ENCODE peak calls at places on chromosomes 16 and 17, in six cellular contexts. J is thoracic aorta; X is Caco-2; H is left ventricle myocardium inferior; P is left lung; Q is CD4-positive, alpha-beta T cell. D is an unnamed sample. For H3K9me3, the result is how much of the 10 kb centered on the place peaks cover.

GRCh38 chr17:68868708-68869107 is 86.5 kb downstream of the ABCA8 start:
- DNase-seq in Q (no peak), P (no peak), J (no peak), X (no peak), H (no peak), D (no peak)

GRCh38 chr16:11968577-11968976 is 3.6 kb downstream of the TNFRSF17 start:
- DNase-seq in X (no peak), P (no peak), H (no peak), J (no peak), Q (no peak), D (no peak)

GRCh38 chr17:48113201-48113676 is 5.7 kb downstream of the SNX11 start:
- DNase-seq in H (no peak), J (no peak), X (no peak), P (no peak), Q (peak), D (peak)

GRCh38 chr16:49754495-49755290 is 101.2 kb downstream of the ZNF423 start:
- DNase-seq in J (no peak), H (peak), Q (no peak), P (no peak), X (no peak), D (no peak)

GRCh38 chr17:80883831-80884735 is 107.6 kb upstream of the CHMP6 start:
- DNase-seq in H (no peak), J (no peak), X (no peak), Q (no peak), P (peak), D (no peak)

GRCh38 chr17:66976781-66977201 is 12.3 kb downstream of the CACNG4 start:
- DNase-seq in Q (no peak), P (no peak), J (no peak), H (peak), X (no peak), D (no peak)

GRCh38 chr17:50863221-50863843 is 2.8 kb downstream of the TOB1 start:
- DNase-seq in H (no peak), J (no peak), P (peak), X (peak), Q (peak), D (no peak)

GRCh38 chr17:4054446-4054845 is 88.4 kb downstream of the ZZEF1 start:
- DNase-seq in X (no peak), Q (no peak), J (no peak), P (no peak), H (no peak), D (no peak)

GRCh38 chr17:44204453-44204882 is 4.8 kb upstream of the ATXN7L3 start:
- DNase-seq in J (no peak), X (no peak), P (no peak), H (no peak), Q (no peak), D (no peak)

GRCh38 chr16:86020971-86021370 is 122.0 kb downstream of the IRF8 start:
- DNase-seq in J (no peak), H (no peak), Q (no peak), X (no peak), P (peak), D (no peak)

GRCh38 chr17:1203111-1203966 is 23.6 kb upstream of the ABR start:
- DNase-seq in J (no peak), Q (peak), P (peak), H (peak), X (peak), D (peak)

GRCh38 chr16:854808-855410 is 54.4 kb upstream of the GNG13 start:
- DNase-seq in H (no peak), J (no peak), P (no peak), X (no peak), Q (no peak), D (no peak)

GRCh38 chr16:853981-854807 is 53.7 kb upstream of the GNG13 start:
- DNase-seq in H (no peak), Q (no peak), X (no peak), J (no peak), P (no peak), D (no peak)

GRCh38 chr16:851871-852270 is 51.3 kb upstream of the GNG13 start:
- DNase-seq in X (no peak), Q (no peak), H (no peak), P (no peak), J (no peak), D (no peak)

GRCh38 chr16:852451-853185 is 52.1 kb upstream of the GNG13 start:
- DNase-seq in Q (no peak), P (no peak), X (no peak), H (no peak), J (no peak), D (no peak)

DNA sequence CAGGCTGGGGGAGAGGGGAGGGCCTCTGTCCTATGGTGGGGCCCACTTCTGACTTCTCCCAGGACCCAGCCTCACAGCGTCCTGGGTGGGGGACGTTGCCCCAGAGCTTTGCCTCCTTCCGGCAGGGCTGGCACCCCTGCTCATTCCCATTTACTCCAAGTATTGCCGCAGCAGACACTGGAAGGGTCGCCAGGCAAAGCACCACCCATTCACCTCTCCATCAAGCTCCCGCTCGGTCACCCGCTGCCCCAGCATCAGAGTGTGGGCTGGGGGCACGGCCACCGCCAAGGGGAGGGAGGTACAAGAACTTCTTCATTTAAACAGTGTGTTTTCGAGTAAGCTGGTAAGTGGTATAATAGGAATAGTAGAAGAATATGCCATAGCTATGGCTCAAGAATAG is 52.8 kb upstream of the GNG13 start:
- DNase-seq in Q (no peak), P (no peak), X (no peak), J (no peak), H (no peak), D (no peak)
- H3K9me3 ChIP-seq in Q (under half), P (under half), X (under half), J (under half), H (under half), D (under half)

GRCh38 chr17:9929873-9930272 is 24.8 kb upstream of the RCVRN start:
- DNase-seq in H (no peak), P (no peak), Q (no peak), X (no peak), J (no peak), D (no peak)
- H3K9me3 ChIP-seq in H (under half), P (under half), Q (under half), X (under half), J (under half), D (under half)

DNA sequence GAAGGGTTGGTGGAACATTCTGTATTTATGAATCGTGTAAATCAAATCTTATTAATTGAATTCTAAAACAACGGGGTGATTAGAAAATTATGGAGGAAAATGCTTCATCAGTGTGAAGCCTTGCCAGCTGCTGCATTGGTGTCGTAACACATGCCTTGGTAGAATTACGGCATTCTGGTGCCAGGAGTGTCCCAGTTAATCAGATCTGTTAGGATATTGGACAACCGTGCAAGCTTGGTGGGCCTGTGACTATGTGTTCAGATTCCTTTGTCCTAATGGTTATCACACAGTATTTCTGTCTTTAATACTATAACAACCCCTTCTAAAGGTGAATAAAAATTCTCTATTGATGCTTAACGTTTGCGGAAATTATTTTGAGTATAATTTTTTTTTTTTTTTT is 44.2 kb upstream of the TANC2 start:
- DNase-seq in H (no peak), J (no peak), P (no peak), X (no peak), Q (no peak), D (no peak)
- H3K9me3 ChIP-seq in H (under half), J (under half), P (under half), X (under half), Q (under half), D (under half)

DNA sequence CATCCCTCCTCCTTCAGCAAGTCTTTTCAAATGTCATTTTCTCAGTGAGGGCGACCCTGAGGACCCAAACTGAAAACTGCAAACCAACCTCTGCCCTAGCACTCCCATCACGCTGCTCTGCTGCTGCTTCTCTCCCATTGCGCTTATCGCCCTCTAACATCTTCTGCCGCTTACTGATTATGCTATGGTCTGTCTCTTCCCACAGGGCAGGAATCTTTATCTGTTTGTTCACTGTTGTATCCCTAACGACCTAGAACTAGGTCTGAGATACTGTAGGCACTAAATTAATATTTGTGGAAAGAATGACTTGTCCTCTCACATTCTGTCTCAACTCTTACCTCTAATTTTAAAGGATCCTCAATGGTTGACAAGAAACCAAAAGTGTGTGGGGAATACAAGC is 12.5 kb downstream of the ZSCAN32 start:
- DNase-seq in H (no peak), J (no peak), X (no peak), P (no peak), Q (no peak), D (no peak)
- H3K9me3 ChIP-seq in H (half or more), J (half or more), X (under half), P (half or more), Q (half or more), D (under half)

GRCh38 chr17:65346166-65346565 is 209.0 kb downstream of the RGS9 start:
- DNase-seq in J (no peak), H (no peak), Q (no peak), P (no peak), X (no peak), D (no peak)
- H3K9me3 ChIP-seq in J (under half), H (under half), Q (under half), P (under half), X (under half), D (under half)

DNA sequence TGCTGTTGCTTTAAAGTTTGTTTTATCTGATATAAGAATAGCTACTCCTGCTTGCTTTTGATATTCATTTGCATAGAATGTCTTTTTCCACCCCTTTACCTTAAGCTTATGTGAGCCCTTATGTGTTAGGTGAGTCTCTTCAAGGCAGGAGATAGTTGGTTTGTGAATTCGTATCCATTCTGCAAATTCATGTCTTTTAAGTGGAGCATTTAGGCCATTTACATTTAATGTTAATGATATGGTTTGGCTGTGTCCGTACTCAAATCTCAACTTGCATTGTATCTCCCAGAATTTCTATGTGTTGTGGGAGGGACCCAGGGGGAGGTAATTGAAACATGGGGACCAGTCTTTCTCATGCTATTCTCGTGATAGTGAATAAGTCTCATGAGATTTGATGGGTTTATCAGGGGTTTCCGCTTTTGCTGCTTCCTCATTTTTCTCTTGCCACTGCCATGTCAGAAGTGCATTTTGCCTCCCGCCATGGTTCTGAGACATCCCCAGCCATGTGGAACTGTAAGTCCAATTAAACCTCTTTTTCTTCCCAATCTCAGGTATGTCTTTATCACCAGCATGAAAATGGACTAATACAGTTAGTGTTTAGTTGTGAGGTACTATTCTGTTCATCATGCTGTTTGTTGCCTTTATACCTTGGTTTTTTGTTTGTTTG is 27.2 kb downstream of the ATF7IP2 start:
- DNase-seq in X (no peak), H (no peak), P (no peak), Q (no peak), J (no peak), D (no peak)
- H3K9me3 ChIP-seq in X (under half), H (half or more), P (half or more), Q (half or more), J (half or more), D (under half)

DNA sequence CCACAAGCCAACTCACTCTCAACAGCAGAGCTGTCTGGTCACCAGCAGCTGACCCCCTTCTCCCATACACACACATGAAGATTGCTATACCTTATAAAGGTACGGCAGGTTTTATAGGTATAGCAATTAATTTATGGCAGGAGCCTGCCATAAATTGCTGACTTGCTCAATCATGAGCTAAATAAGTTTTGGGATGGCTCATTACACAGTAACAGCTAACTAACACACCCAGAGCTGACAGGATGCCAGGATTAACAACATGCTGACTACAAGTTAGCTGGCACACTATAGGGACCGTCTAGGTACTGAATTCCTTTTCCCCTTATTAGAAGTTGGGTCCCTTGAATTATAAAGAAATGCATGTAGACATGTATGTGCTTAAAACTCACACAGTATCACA is 150.3 kb upstream of the KCNJ18 start:
- DNase-seq in J (no peak), Q (no peak), P (no peak), H (no peak), X (no peak), D (no peak)
- H3K9me3 ChIP-seq in J (under half), Q (under half), P (under half), H (under half), X (under half), D (under half)

D was measured in T-helper 17 cell.